ENCODE peak calls at places on chromosomes 16 and 17, in five cellular contexts. E is HuH-7.5; R is HS-5; S is EL; Y is activated effector memory CD4-positive, alpha-beta T cell treated with anti-CD3 and anti-CD28 coated beads, Interleukin-2, amount 50 U/mL, for 16 hours. O is an unnamed sample.

GRCh38 chr16:18803569-18804462 is 2.5 kb upstream of the ARL6IP1 start:
- DNase-seq in E (no peak), R (peak), S (no peak), Y (no peak), O (no peak)

GRCh38 chr17:70834039-70834438 is 664.7 kb downstream of the KCNJ2 start:
- DNase-seq in E (no peak), R (no peak), S (no peak), Y (no peak), O (no peak)

GRCh38 chr17:2798679-2799078 is 2.4 kb downstream of the RAP1GAP2 start:
- DNase-seq in E (no peak), R (no peak), S (no peak), Y (no peak), O (no peak)

GRCh38 chr16:53501216-53501859 is 1.7 kb downstream of the AKTIP start:
- DNase-seq in E (no peak), R (no peak), S (no peak), Y (no peak), O (no peak)

GRCh38 chr16:52912565-52913173 is 140.0 kb downstream of the CHD9NB start:
- DNase-seq in E (peak), R (no peak), S (peak), Y (no peak), O (peak)

GRCh38 chr17:59330314-59330942 is 1.0 kb upstream of the YPEL2 start:
- DNase-seq in E (peak), R (no peak), S (no peak), Y (no peak), O (no peak)

GRCh38 chr17:75814021-75814395 is 29.4 kb downstream of the UNK start:
- DNase-seq in E (no peak), R (no peak), S (no peak), Y (no peak), O (no peak)

GRCh38 chr17:17151055-17151454 is 55.1 kb downstream of the PLD6 start:
- DNase-seq in E (no peak), R (peak), S (peak), Y (no peak), O (no peak)

GRCh38 chr17:20935740-20936139 is 107.1 kb downstream of the USP22 start:
- DNase-seq in E (no peak), R (peak), S (peak), Y (no peak), O (no peak)

GRCh38 chr17:69246726-69247375 is 18.2 kb upstream of the ABCA10 start:
- DNase-seq in E (no peak), R (peak), S (peak), Y (no peak), O (peak)

GRCh38 chr16:31461201-31461920 is 2.1 kb downstream of the ARMC5 start:
- DNase-seq in E (no peak), R (no peak), S (no peak), Y (peak), O (no peak)

GRCh38 chr17:77721823-77722160 is 236.7 kb upstream of the TNRC6C start:
- DNase-seq in E (no peak), R (no peak), S (no peak), Y (peak), O (no peak)

GRCh38 chr16:89193576-89194293 is 6.6 kb downstream of the SLC22A31 start:
- DNase-seq in E (no peak), R (no peak), S (no peak), Y (peak), O (no peak)

GRCh38 chr17:13776027-13776551 is 174.4 kb upstream of the HS3ST3A1 start:
- DNase-seq in E (no peak), R (no peak), S (no peak), Y (no peak), O (no peak)

GRCh38 chr17:50444841-50445715 is 19.1 kb downstream of the ACSF2 start:
- DNase-seq in E (no peak), R (no peak), S (no peak), Y (no peak), O (no peak)

GRCh38 chr17:7862692-7863437 is 5.1 kb downstream of the CYB5D1 start:
- DNase-seq in E (no peak), R (no peak), S (peak), Y (peak), O (peak)

GRCh38 chr16:86531193-86531550 is 20.8 kb downstream of the FOXF1 start:
- DNase-seq in E (no peak), R (no peak), S (no peak), Y (no peak), O (no peak)

GRCh38 chr17:8126306-8127066 is 2.6 kb upstream of the HES7 start:
- DNase-seq in E (peak), R (no peak), S (peak), Y (peak), O (no peak)

GRCh38 chr16:65375651-65376050 is 253.8 kb upstream of the CDH11 start:
- DNase-seq in E (no peak), R (peak), S (peak), Y (no peak), O (no peak)

GRCh38 chr16:2323701-2324100 is 16.8 kb downstream of the ABCA3 start:
- DNase-seq in E (no peak), R (no peak), S (no peak), Y (no peak), O (no peak)

O was measured in HEK293T.